ENCODE peak calls at places on chromosomes 3 and 15, in six cellular contexts. N is LHCN-M2; L is stimulated activated naive CD4-positive, alpha-beta T cell; Q is occipital lobe; K is heart right ventricle; G is GOT3. Z is an unnamed sample.

GRCh38 chr3:127978636-127979035 is 63.6 kb downstream of the KBTBD12 start:
- DNase-seq in G (no peak), Q (no peak), L (no peak), N (no peak), K (no peak), Z (no peak)

GRCh38 chr15:98713585-98714001 is 65.3 kb downstream of the IGF1R start:
- DNase-seq in K (no peak), L (no peak), Q (no peak), N (no peak), G (no peak), Z (no peak)

GRCh38 chr3:130341388-130341787 is 4.1 kb upstream of the COL6A5 start:
- DNase-seq in G (no peak), Q (no peak), L (no peak), K (no peak), N (peak; percentile 79), Z (no peak)

GRCh38 chr3:194189243-194189791 is 53.4 kb downstream of the HES1 start:
- DNase-seq in N (peak; percentile 3), G (no peak), L (no peak), K (no peak), Q (no peak), Z (no peak)

GRCh38 chr3:46576899-46577298 is 10.8 kb upstream of the LRRC2 start:
- DNase-seq in N (no peak), K (no peak), G (no peak), L (no peak), Q (no peak), Z (no peak)

GRCh38 chr3:77906102-77906709 is 866.3 kb downstream of the ROBO2 start:
- DNase-seq in Q (no peak), G (no peak), L (no peak), K (no peak), N (no peak), Z (no peak)

GRCh38 chr15:69065981-69066645 is 51.6 kb downstream of the NOX5 start:
- DNase-seq in Q (no peak), G (no peak), L (no peak), N (no peak), K (no peak), Z (no peak)

GRCh38 chr3:20394243-20394642 is 208.2 kb upstream of the SGO1 start:
- DNase-seq in L (no peak), K (no peak), G (no peak), Q (no peak), N (no peak), Z (no peak)

GRCh38 chr15:25775317-25775912 is 87.7 kb downstream of the ATP10A start:
- DNase-seq in G (no peak), N (peak; percentile 85), L (no peak), Q (peak; percentile 19), K (peak; percentile 81), Z (no peak)

GRCh38 chr3:18122264-18122663 is 302.9 kb downstream of the SATB1 start:
- DNase-seq in L (no peak), N (peak; percentile 21), G (no peak), Q (no peak), K (no peak), Z (no peak)

GRCh38 chr3:148791955-148792354 is 35.7 kb upstream of the CPB1 start:
- DNase-seq in N (no peak), L (no peak), K (no peak), G (no peak), Q (no peak), Z (no peak)

GRCh38 chr15:63836579-63836978 is 2.8 kb upstream of the HERC1 start:
- DNase-seq in Q (no peak), G (no peak), L (no peak), K (no peak), N (no peak), Z (no peak)

GRCh38 chr3:160225181-160226025 is at the start of gene C3orf80:
- DNase-seq in L (no peak), Q (peak; percentile 75), G (peak; percentile 57), K (peak; percentile 21), N (peak; percentile 24), Z (no peak)

GRCh38 chr15:67806539-67806935 is 18.8 kb upstream of the SKOR1 start:
- DNase-seq in K (no peak), L (no peak), N (no peak), G (no peak), Q (no peak), Z (no peak)

GRCh38 chr3:129975332-129976090 is 991 bp downstream of the TRH start:
- DNase-seq in K (no peak), L (no peak), Q (no peak), N (no peak), G (no peak), Z (no peak)

GRCh38 chr3:186411994-186412393 is 50.0 kb upstream of the DGKG start:
- DNase-seq in L (no peak), N (no peak), K (no peak), Q (no peak), G (no peak), Z (no peak)

GRCh38 chr15:44038801-44039200 is 156.3 kb downstream of the FRMD5 start:
- DNase-seq in K (no peak), N (no peak), L (no peak), Q (no peak), G (no peak), Z (no peak)

GRCh38 chr15:48888836-48889235 is 10.9 kb downstream of the EID1 start:
- DNase-seq in G (no peak), L (no peak), N (peak; percentile 34), K (no peak), Q (no peak), Z (no peak)

GRCh38 chr3:70291097-70291482 is 21.3 kb downstream of the MDFIC2 start:
- DNase-seq in G (no peak), Q (no peak), N (no peak), K (no peak), L (no peak), Z (no peak)

GRCh38 chr15:47688573-47689086 is 28.7 kb upstream of the SEMA6D start:
- DNase-seq in N (peak; percentile 41), K (no peak), L (no peak), Q (no peak), G (no peak), Z (no peak)

GRCh38 chr3:66276705-66277274 is 56.0 kb downstream of the SLC25A26 start:
- DNase-seq in G (no peak), K (peak; percentile 75), Q (peak; percentile 25), L (peak; percentile 18), N (peak; percentile 65), Z (peak; percentile 4)

GRCh38 chr3:195069501-195070251 is 201.3 kb downstream of the XXYLT1 start:
- DNase-seq in N (no peak), L (no peak), K (no peak), G (no peak), Q (no peak), Z (no peak)

GRCh38 chr15:74565381-74566085 is 24.5 kb downstream of the ARID3B start:
- DNase-seq in Q (no peak), K (no peak), G (no peak), N (no peak), L (no peak), Z (no peak)

GRCh38 chr3:192188218-192188835 is 539.0 kb downstream of the FGF12 start:
- DNase-seq in Q (no peak), G (no peak), N (peak; percentile 27), L (no peak), K (peak; percentile 19), Z (peak; percentile 3)

GRCh38 chr3:139460096-139460495 is 16.2 kb downstream of the RBP2 start:
- DNase-seq in L (no peak), Q (no peak), K (no peak), G (no peak), N (no peak), Z (no peak)

GRCh38 chr3:58271901-58272501 is 34.0 kb upstream of the RPP14 start:
- DNase-seq in N (peak; percentile 92), L (no peak), Q (no peak), K (no peak), G (no peak), Z (peak; percentile 79)

GRCh38 chr3:89380006-89380405 is 272.6 kb downstream of the EPHA3 start:
- DNase-seq in G (no peak), Q (no peak), L (no peak), K (no peak), N (peak; percentile 60), Z (no peak)

GRCh38 chr3:11569156-11569741 is 74.5 kb downstream of the VGLL4 start:
- DNase-seq in Q (no peak), L (no peak), K (no peak), G (no peak), N (no peak), Z (no peak)

GRCh38 chr3:67362686-67363085 is 291.7 kb downstream of the SUCLG2 start:
- DNase-seq in G (no peak), Q (no peak), L (no peak), N (no peak), K (no peak), Z (no peak)